ENCODE peak calls at places on chromosomes 3 and 15, in seven cellular contexts. R, E, M, U, L, D and O are unnamed samples.

GRCh38 chr15:99436472-99437314 is 129.1 kb upstream of the MEF2A start:
- DNase-seq in U (peak; percentile 45), D (no peak), R (no peak), M (no peak), E (no peak), L (no peak), O (no peak)

GRCh38 chr15:95174281-95174680 is 942.9 kb downstream of the MCTP2 start:
- DNase-seq in L (peak; percentile 45), R (peak; percentile 52), U (no peak), E (no peak), M (no peak), D (no peak), O (no peak)

GRCh38 chr15:67592245-67592644 is 49.7 kb downstream of the MAP2K5 start:
- DNase-seq in E (no peak), U (no peak), L (no peak), M (no peak), D (no peak), R (no peak), O (no peak)

GRCh38 chr3:131142580-131142979 is 115.9 kb downstream of the NEK11 start:
- DNase-seq in R (peak; percentile 38), L (peak; percentile 20), D (no peak), E (no peak), M (no peak), U (no peak), O (peak; percentile 3)

GRCh38 chr3:14775011-14775410 is 43.8 kb upstream of the FGD5 start:
- DNase-seq in M (no peak), E (no peak), U (peak; percentile 43), D (no peak), L (no peak), R (no peak), O (no peak)

GRCh38 chr3:9175421-9175820 is 74.0 kb downstream of the SRGAP3 start:
- DNase-seq in R (peak; percentile 4), U (no peak), M (peak; percentile 64), L (peak; percentile 2), D (no peak), E (no peak), O (no peak)

GRCh38 chr15:36390491-36390890 is 188.9 kb upstream of the CDIN1 start:
- DNase-seq in R (no peak), D (no peak), E (no peak), U (no peak), L (no peak), M (no peak), O (no peak)

GRCh38 chr15:93829115-93829849 is 402.1 kb upstream of the MCTP2 start:
- DNase-seq in D (peak; percentile 78), M (no peak), L (peak; percentile 33), R (peak; percentile 58), U (no peak), E (no peak), O (no peak)

GRCh38 chr3:11850003-11850402 is 3.3 kb upstream of the TAMM41 start:
- DNase-seq in D (no peak), E (no peak), M (no peak), U (no peak), L (no peak), R (no peak), O (no peak)

DNA sequence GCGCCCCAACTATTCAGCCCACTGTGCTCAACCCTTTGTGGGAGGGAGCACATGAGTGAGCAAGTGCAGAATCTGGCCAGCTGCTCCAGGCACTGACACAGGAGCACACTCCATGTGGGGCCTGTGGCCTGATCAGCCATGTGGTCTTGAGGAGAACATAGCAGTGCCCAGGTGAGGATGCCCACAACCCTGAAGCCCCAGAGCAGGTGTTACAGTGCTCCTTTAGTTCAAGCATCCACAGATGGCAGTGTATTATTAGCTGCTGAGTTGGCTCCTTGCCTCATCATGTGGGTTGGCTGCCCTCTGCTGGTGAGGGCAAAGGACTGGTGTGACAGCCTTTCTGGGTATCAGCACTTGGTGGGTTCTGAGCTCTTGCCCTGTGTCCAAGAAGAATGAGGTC is 1588.2 kb downstream of the SI start:
- DNase-seq in U (peak; percentile 72), R (peak; percentile 48), E (no peak), D (no peak), M (no peak), L (peak; percentile 57), O (no peak)
- TF ChIP-seq CTCF in U (peak; percentile 94), R (peak; percentile 65), E (no peak), D (peak; percentile 1), M (no peak), L (peak; percentile 60), O (peak; percentile 40)

DNA sequence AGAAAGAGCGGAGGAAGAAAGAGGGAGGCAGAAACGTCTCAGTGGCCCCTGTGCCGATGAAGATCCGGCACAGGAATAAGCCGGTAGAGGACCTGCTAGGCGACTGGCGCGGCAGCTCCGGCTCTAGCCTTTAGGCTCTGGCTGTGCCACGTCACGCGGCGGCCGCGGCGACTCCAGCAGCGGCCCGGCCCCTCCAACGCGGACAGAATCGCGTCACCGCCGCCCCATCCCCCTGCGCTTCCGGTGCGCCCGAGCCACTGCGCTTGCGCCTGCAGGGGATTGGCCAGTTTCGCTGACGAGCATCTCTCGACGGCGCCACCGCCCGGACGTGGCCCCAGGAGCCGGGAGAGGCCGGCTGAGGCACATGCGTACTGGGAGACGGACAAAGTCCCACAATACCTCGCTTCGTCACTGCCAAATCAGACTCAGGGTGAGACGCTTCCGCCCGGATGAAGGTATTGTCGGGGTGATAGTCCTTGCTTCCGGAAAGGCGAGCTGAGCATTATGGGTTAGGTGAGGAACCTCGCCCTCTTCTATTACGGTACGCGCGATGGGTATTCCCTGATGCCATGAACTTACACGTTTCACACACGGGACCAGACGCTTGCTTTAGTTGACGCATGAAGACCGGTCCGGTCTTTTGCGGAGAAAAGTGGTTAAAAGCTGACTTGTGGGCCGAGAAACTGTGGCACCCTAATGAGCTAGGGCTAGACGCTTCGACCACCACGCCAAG is at the start of gene ARF4:
- DNase-seq in L (peak; percentile 100), R (peak; percentile 100), M (peak; percentile 99), E (peak; percentile 100), U (peak; percentile 99), D (peak; percentile 96), O (peak; percentile 99)
- TF ChIP-seq CTCF in L (peak; percentile 10), R (peak; percentile 31), M (no peak), E (peak; percentile 17), U (peak; percentile 18), D (peak; percentile 43), O (no peak)

GRCh38 chr3:16767006-16767405 is 117.7 kb upstream of the PLCL2 start:
- DNase-seq in D (no peak), R (peak; percentile 24), U (no peak), L (no peak), M (no peak), E (no peak), O (no peak)
- TF ChIP-seq CTCF in D (no peak), R (peak; percentile 7), U (peak; percentile 41), L (peak; percentile 2), M (no peak), E (no peak), O (no peak)

GRCh38 chr15:76626611-76627010 is 278.5 kb downstream of the SCAPER start:
- DNase-seq in R (no peak), U (no peak), E (no peak), L (no peak), D (no peak), M (no peak), O (no peak)

DNA sequence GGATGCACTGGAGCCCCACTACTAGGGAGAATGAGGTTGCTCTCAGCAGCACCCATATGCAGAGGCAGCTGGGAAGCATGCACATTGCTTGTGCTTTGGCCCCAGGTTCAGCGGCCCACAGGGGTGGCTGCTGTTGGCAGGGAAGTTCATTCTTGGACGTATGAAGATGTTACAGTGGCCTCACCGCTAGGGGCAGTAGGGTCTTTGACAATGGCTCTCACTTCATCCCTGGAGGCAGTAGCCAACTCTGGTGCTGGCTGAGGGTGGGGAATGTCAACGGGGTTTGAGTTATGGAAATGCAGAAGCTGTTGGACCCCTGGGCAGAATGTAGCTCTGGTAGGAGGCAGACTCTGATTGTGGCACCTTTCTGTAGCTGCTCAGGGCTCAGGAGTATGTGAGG is 279.9 kb downstream of the SCAPER start:
- DNase-seq in M (no peak), L (no peak), D (no peak), E (no peak), U (no peak), R (no peak), O (no peak)
- TF ChIP-seq CTCF in M (no peak), L (no peak), D (no peak), E (no peak), U (peak; percentile 50), R (peak; percentile 22), O (peak; percentile 20)

GRCh38 chr15:86139828-86140227 is 60.2 kb downstream of the AGBL1 start:
- DNase-seq in U (peak; percentile 73), R (no peak), D (no peak), L (no peak), E (no peak), M (no peak), O (no peak)
- TF ChIP-seq CTCF in U (peak; percentile 78), R (peak; percentile 8), D (no peak), L (no peak), E (peak; percentile 17), M (no peak), O (peak; percentile 26)

GRCh38 chr15:87817553-87817952 is 439.0 kb downstream of the NTRK3 start:
- DNase-seq in L (peak; percentile 35), R (peak; percentile 30), M (no peak), D (no peak), U (no peak), E (no peak), O (no peak)
- TF ChIP-seq CTCF in L (peak; percentile 6), R (peak; percentile 30), M (no peak), D (peak; percentile 16), U (no peak), E (no peak), O (no peak)

DNA sequence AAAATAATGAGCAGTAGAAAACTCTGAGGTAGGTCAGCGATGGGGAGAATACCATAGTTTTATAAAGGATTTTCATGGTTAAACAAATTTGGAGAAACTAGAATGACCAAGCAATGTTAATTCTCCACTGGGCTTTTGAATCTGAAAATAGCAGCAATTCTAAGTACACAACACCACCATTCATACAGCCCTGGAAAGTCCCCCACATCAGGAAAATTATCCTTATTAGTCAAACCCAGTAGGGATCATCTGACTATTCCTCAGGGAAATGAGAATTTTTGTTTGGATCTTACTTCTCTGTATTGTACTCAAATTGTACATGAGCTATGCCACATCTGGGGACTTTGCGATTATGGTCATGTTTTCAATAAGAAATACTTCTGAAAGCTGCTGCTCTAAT is 45.9 kb downstream of the RARB start:
- DNase-seq in M (no peak), R (no peak), E (no peak), L (peak; percentile 64), D (no peak), U (no peak), O (no peak)
- TF ChIP-seq CTCF in M (no peak), R (no peak), E (no peak), L (no peak), D (no peak), U (no peak), O (no peak)